ENCODE peak calls at places on chromosome 20, in four cellular contexts. N is astrocyte of the cerebellum, P is OCI-LY7, J is brain microvascular endothelial cell. Y is an unnamed sample.

GRCh38 chr20:3235661-3236324 is 3.2 kb downstream of the SLC4A11 start:
- DNase-seq in N (no peak), P (no peak), J (no peak), Y (no peak)

GRCh38 chr20:23061713-23062561 is 12.5 kb upstream of the THBD start:
- DNase-seq in N (no peak), P (peak; percentile 6), J (peak; percentile 85), Y (peak; percentile 12)

GRCh38 chr20:46215913-46216707 is 92.2 kb downstream of the CDH22 start:
- DNase-seq in N (peak; percentile 19), P (no peak), J (peak; percentile 84), Y (no peak)

GRCh38 chr20:19921349-19921793 is 95.8 kb upstream of the NAA20 start:
- DNase-seq in N (no peak), P (no peak), J (no peak), Y (no peak)

GRCh38 chr20:50561379-50562078 is 51.3 kb downstream of the PTPN1 start:
- DNase-seq in N (peak; percentile 94), P (no peak), J (peak; percentile 92), Y (peak; percentile 87)

GRCh38 chr20:39605908-39606307 is 643.8 kb downstream of the DHX35 start:
- DNase-seq in N (no peak), P (no peak), J (no peak), Y (no peak)

GRCh38 chr20:50146732-50147662 is 6.5 kb downstream of the PEDS1 start:
- DNase-seq in N (no peak), P (peak; percentile 62), J (no peak), Y (no peak)

GRCh38 chr20:30484009-30484748 is 773.3 kb upstream of the DEFB115 start:
- DNase-seq in N (no peak), P (no peak), J (no peak), Y (no peak)

GRCh38 chr20:43584448-43585138 is 6.1 kb upstream of the IFT52 start:
- DNase-seq in N (no peak), P (no peak), J (peak; percentile 59), Y (peak; percentile 41)

GRCh38 chr20:1313236-1313964 is 15.5 kb downstream of the SDCBP2 start:
- DNase-seq in N (peak; percentile 39), P (peak; percentile 58), J (peak; percentile 31), Y (no peak)

GRCh38 chr20:21511485-21511849 is 2.4 kb downstream of the NKX2-2 start:
- DNase-seq in N (no peak), P (no peak), J (no peak), Y (no peak)

GRCh38 chr20:61875221-61875885 is 190.3 kb downstream of the TAF4 start:
- DNase-seq in N (no peak), P (no peak), J (no peak), Y (no peak)

GRCh38 chr20:37816726-37817125 is 86.2 kb upstream of the VSTM2L start:
- DNase-seq in N (no peak), P (no peak), J (no peak), Y (no peak)

GRCh38 chr20:20023395-20023794 is 6.2 kb downstream of the NAA20 start:
- DNase-seq in N (no peak), P (no peak), J (no peak), Y (no peak)

GRCh38 chr20:420721-421574 is 12.8 kb downstream of the RBCK1 start:
- DNase-seq in N (no peak), P (peak; percentile 66), J (no peak), Y (no peak)

GRCh38 chr20:12464036-12464435 is 544.7 kb upstream of the SPTLC3 start:
- DNase-seq in N (no peak), P (no peak), J (no peak), Y (no peak)

GRCh38 chr20:24651171-24651972 is 181.9 kb downstream of the SYNDIG1 start:
- DNase-seq in N (peak; percentile 72), P (no peak), J (peak; percentile 63), Y (peak; percentile 92)

GRCh38 chr20:35657271-35657670 is 7.4 kb downstream of the CPNE1 start:
- DNase-seq in N (no peak), P (no peak), J (no peak), Y (no peak)

GRCh38 chr20:20466341-20466879 is 98.5 kb downstream of the INSM1 start:
- DNase-seq in N (peak; percentile 76), P (peak; percentile 76), J (peak; percentile 80), Y (peak; percentile 41)

GRCh38 chr20:37354210-37355195 is 8.6 kb downstream of the SRC start:
- DNase-seq in N (no peak), P (no peak), J (no peak), Y (no peak)

GRCh38 chr20:9071976-9072726 is 3.3 kb downstream of the PLCB4 start:
- DNase-seq in N (no peak), P (no peak), J (no peak), Y (no peak)
- H3K4me3 ChIP-seq in N (no peak overlapping the region), P (no peak overlapping the region), J (no peak overlapping the region), Y (no peak overlapping the region)

DNA sequence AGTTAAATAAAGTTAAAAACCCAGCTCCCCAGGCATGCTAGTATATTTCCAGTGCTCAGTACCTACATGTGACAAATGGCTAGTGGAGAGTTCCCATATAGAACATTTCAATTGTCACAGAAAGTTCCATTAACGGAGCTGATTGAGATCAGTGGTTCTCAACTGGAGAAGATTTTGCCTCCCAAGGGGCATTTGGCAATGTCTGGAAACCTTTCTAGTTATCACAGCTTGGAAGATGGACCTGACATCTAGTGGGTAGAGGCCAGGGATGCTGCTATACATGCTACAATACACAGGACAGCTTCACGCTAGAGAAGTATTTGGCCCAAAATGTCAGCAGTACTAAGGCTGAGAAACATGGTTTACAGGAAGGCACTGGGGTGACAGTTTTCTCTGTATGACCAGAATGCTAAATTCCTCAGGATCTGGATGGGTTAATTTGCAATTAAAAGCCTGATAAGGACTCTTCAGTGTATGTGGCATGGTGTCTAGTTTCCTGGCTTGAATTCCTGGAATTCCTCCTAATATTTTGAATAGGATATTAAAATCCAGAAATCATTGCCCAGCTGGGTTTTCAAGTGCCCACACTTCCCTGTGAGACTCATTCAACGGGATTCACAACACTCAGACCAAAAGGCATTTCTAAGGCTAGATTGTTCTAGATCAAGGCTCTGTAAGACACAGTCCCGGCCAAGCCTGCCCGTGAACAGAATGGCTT is 84.7 kb upstream of the SALL4 start:
- DNase-seq in N (no peak), P (no peak), J (no peak), Y (no peak)
- TF ChIP-seq CTCF in N (no peak), P (no peak), J (no peak), Y (no peak)

DNA sequence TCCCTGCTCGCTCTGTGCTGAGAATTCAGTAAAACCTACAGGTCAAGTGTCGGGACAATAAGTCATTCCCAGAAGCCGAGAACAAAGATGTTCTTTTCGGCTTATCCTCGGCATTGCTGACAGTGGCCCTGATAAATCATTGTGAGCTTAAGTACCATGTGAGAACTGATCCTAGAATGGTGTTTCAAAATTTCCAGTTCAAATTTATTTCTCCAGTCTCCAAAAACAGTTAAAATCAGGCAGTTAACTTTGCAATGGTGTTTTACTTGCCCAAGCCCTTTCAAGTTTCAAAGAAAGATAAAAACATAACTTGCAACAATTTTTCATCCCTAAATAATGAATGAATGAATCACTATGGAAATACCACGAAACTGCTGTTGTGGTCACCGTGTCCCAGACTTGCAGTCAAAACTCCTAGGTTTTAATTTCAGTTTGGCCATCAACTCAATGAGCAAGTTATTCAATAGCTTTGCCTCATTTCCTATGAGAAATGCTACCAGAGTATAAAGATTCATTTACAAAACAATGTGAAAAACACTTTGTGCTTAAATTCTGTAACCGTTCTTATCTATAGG is 4.3 kb downstream of the ATP5F1E start:
- DNase-seq in N (peak; percentile 80), P (no peak), J (peak; percentile 59), Y (no peak)
- H3K4me3 ChIP-seq in N (peak overlapping the region; percentile 12), P (no peak overlapping the region), J (peak overlapping the region; percentile 12), Y (peak overlapping the region; percentile 7)

DNA sequence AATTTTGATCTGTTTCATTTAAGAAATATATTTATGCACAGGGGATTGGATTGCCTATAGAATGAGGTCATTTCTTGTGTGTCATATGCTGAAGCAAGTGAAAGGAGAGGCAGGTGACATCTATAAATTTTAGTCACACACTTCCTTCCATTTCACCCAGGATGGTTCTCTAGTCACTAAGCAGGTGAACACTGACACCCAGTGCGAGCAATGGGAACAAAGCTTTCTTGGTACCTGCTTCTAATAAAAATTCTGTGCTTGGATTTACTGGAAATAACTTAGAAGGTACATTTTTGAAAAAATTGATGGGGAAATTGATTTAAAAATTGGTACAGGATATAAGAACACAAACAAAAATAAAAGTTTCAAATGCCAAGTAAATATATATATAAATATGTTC is 66.9 kb upstream of the MC3R start:
- DNase-seq in N (no peak), P (no peak), J (no peak), Y (no peak)
- TF ChIP-seq CTCF in N (no peak), P (peak; percentile 19), J (no peak), Y (no peak)

GRCh38 chr20:63539092-63539430 is 1.9 kb upstream of the PTK6 start:
- DNase-seq in N (no peak), P (no peak), J (no peak), Y (no peak)

GRCh38 chr20:63538204-63539091 is 1.3 kb upstream of the PTK6 start:
- DNase-seq in N (no peak), P (peak; percentile 29), J (no peak), Y (no peak)

GRCh38 chr20:63537525-63538203 is 488 bp upstream of the PTK6 start:
- DNase-seq in N (peak; percentile 51), P (peak; percentile 92), J (peak; percentile 63), Y (peak; percentile 51)

GRCh38 chr20:63536241-63536977 is 767 bp downstream of the PTK6 start:
- DNase-seq in N (no peak), P (no peak), J (peak; percentile 48), Y (no peak)

GRCh38 chr20:63536997-63537524 is at the start of gene PTK6:
- DNase-seq in N (no peak), P (peak; percentile 45), J (no peak), Y (no peak)
- H3K4me3 ChIP-seq in N (peak within 1 kb of the TSS; percentile 12), P (peak within 1 kb of the TSS; percentile 60), J (peak within 1 kb of the TSS; percentile 36), Y (peak within 1 kb of the TSS; percentile 44)

GRCh38 chr20:4578375-4578774 is 143.3 kb upstream of the PRND start:
- DNase-seq in N (no peak), P (no peak), J (no peak), Y (no peak)

GRCh38 chr20:4585104-4585753 is 136.5 kb upstream of the PRND start:
- DNase-seq in N (no peak), P (no peak), J (peak; percentile 79), Y (no peak)

GRCh38 chr20:4585758-4586157 is 136.0 kb upstream of the PRND start:
- DNase-seq in N (no peak), P (no peak), J (no peak), Y (no peak)

DNA sequence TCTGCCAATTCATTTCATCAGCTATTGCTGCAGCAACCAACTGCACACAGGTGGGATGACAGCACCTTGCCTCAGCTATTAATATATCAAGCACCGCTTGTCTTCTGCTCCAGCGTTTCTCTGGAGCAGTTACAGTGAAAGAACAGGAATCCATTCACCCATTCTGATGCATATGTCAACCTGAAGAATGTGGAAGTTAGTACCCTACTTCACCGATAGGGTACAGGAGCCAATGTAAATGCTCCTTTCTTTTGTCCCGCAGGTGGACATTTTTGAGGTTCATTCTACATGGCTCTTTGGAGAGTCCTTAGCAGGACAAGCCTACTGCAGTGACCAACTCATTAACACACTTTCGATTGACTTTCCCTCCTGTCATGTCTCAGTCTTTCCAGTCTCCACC is 139.9 kb upstream of the PRND start:
- DNase-seq in N (no peak), P (no peak), J (no peak), Y (no peak)
- TF ChIP-seq CTCF in N (no peak), P (no peak), J (peak; percentile 5), Y (no peak)

Y was measured in AG04449.